ENCODE peak calls at places on chromosomes 1 and 21, in seven cellular contexts. A is ovary, B is prostate gland, Y is cardiac muscle cell, X is right lobe of liver, E is heart right ventricle, N is adrenal gland. V is an unnamed sample.

GRCh38 chr1:67739361-67739760 is 54.4 kb downstream of the GADD45A start:
- DNase-seq in A (no peak), B (no peak), Y (no peak), X (no peak), E (no peak), N (no peak), V (no peak)

GRCh38 chr1:212481438-212481767 is 48.7 kb downstream of the NENF start:
- DNase-seq in A (no peak), B (no peak), Y (no peak), X (no peak), E (no peak), N (no peak), V (no peak)

GRCh38 chr21:36863260-36863659 is 103.2 kb downstream of the HLCS start:
- DNase-seq in A (no peak), B (no peak), Y (no peak), X (peak), E (no peak), N (no peak), V (no peak)

GRCh38 chr1:160167580-160167979 is 16.2 kb downstream of the ATP1A4 start:
- DNase-seq in A (no peak), B (no peak), Y (no peak), X (no peak), E (no peak), N (no peak), V (no peak)

GRCh38 chr1:119279441-119280415 is 88.9 kb upstream of the HAO2 start:
- DNase-seq in A (no peak), B (no peak), Y (no peak), X (no peak), E (no peak), N (peak), V (peak)

GRCh38 chr1:27602510-27603319 is 1.2 kb downstream of the AHDC1 start:
- DNase-seq in A (peak), B (peak), Y (peak), X (peak), E (peak), N (peak), V (no peak)

GRCh38 chr1:38028105-38028591 is 15.6 kb downstream of the UTP11 start:
- DNase-seq in A (no peak), B (no peak), Y (no peak), X (no peak), E (no peak), N (no peak), V (no peak)

GRCh38 chr21:29105218-29105617 is 25.2 kb upstream of the MAP3K7CL start:
- DNase-seq in A (no peak), B (no peak), Y (no peak), X (no peak), E (no peak), N (no peak), V (no peak)

GRCh38 chr1:159800177-159800935 is 1.8 kb upstream of the FCRL6 start:
- DNase-seq in A (no peak), B (no peak), Y (no peak), X (no peak), E (no peak), N (no peak), V (no peak)

GRCh38 chr1:181097242-181097641 is 8.7 kb downstream of the IER5 start:
- DNase-seq in A (no peak), B (no peak), Y (no peak), X (no peak), E (no peak), N (no peak), V (no peak)

GRCh38 chr1:210455840-210456603 is 127.3 kb downstream of the HHAT start:
- DNase-seq in A (no peak), B (no peak), Y (no peak), X (no peak), E (no peak), N (no peak), V (no peak)

GRCh38 chr21:26554365-26554764 is 18.7 kb downstream of the CYYR1 start:
- DNase-seq in A (no peak), B (no peak), Y (peak), X (no peak), E (no peak), N (no peak), V (no peak)

GRCh38 chr1:240285541-240285940 is 193.9 kb downstream of the FMN2 start:
- DNase-seq in A (no peak), B (no peak), Y (no peak), X (no peak), E (no peak), N (no peak), V (peak)

GRCh38 chr1:50426108-50426700 is 3.0 kb upstream of the DMRTA2 start:
- DNase-seq in A (no peak), B (no peak), Y (no peak), X (no peak), E (no peak), N (no peak), V (no peak)

GRCh38 chr1:198910816-198911215 is 272.0 kb downstream of the PTPRC start:
- DNase-seq in A (no peak), B (no peak), Y (no peak), X (no peak), E (no peak), N (no peak), V (no peak)
- TF ChIP-seq CTCF in A (no peak), B (no peak), Y (no peak), X (no peak), E (no peak), N (no peak), V (no peak)

DNA sequence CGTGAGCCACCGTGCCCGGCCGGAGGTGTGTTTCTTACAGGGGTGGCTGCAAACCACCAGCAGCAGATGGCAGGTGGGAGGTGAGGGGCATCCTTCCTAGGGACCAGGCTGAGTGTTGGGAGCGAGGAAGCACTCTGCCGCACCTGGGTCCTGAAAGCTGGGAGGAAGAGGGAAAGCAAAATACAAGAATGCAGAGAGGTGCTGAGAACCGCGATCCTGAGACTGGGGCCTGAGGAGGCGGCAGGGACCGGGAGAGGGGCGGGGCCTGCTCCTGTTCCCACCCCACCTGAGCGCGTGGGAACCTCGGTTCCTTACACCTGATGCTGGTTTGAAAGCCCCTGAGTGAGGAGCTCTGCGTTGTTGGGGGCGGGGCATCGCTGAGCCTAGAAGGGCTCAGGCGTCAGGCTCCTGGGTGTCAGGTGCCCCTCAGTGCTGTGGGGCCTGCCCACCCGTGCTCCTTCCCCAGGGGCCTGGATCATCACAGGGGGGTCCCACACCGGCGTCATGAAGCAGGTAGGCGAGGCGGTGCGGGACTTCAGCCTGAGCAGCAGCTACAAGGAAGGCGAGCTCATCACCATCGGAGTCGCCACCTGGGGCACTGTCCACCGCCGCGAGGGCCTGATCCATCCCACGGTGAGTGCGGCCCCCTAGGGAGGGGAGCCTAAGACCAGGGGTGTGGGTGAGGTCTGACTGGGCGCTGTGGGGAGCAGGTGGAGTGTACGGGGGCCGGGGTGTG is 15.5 kb downstream of the TRPM2 start:
- DNase-seq in A (peak), B (no peak), Y (no peak), X (no peak), E (no peak), N (peak), V (no peak)
- H3K4me3 ChIP-seq in A (no peak), B (no peak), Y (no peak), X (no peak), E (no peak), N (no peak), V (no peak)

DNA sequence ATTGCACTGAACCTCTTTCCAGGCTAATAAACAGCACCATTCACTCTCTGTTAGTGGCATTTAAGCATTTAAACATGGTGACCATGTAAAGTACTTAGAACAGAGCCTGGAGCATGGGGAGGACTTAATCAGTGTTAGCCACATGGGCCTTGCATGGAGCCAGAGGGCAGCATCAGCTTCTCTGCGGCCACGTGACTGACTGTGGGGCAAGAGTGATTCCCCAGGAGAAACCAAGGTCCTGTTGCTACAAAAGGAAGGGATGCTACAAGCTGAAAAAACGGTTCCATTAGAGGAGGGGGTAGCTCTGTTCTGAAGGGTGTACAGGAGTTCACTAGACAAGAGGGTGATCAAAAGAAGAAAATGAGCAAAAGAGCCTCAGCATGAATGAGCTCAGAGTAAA is 256.8 kb downstream of the MATN1 start:
- DNase-seq in A (no peak), B (no peak), Y (no peak), X (no peak), E (no peak), N (no peak), V (no peak)
- TF ChIP-seq CTCF in A (no peak), B (no peak), Y (no peak), X (no peak), E (no peak), N (no peak), V (no peak)

GRCh38 chr1:116856312-116856711 is 53.4 kb upstream of the PTGFRN start:
- DNase-seq in A (no peak), B (no peak), Y (no peak), X (no peak), E (no peak), N (no peak), V (no peak)
- H3K4me3 ChIP-seq in A (no peak), B (no peak), Y (no peak), X (no peak), E (no peak), N (no peak), V (no peak)

DNA sequence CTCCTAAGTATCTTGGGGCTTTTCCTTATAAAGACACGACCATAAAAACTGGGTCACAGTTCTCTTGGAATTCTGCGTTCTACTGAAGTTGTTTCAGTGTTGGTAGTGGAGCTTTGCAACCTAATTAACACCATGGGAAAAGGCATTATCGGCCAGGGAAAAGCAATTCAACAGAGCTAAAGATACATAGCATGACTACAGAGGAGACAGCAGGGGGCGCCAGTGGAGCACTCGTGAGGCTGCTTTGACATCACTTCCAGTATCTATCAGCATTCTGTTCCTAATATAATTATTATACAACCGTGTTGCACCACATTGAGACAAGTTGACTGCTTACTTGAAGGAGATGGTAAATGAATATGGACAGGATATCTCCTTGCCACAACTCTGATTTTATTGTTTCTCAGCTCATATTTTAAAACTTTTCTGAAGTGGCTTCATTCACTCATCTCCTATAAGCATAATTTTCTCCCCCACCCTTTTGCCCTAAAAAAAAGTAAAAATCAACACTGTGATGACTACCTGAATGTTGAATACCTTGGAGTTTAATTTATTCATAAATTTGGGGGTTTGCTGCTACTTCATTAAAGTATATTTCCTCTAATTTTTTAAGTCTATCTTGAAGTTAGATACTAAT is 39.4 kb downstream of the ZP4 start:
- DNase-seq in A (no peak), B (no peak), Y (peak), X (peak), E (no peak), N (no peak), V (no peak)
- TF ChIP-seq CTCF in A (no peak), B (no peak), Y (peak), X (peak), E (peak), N (peak), V (peak)

DNA sequence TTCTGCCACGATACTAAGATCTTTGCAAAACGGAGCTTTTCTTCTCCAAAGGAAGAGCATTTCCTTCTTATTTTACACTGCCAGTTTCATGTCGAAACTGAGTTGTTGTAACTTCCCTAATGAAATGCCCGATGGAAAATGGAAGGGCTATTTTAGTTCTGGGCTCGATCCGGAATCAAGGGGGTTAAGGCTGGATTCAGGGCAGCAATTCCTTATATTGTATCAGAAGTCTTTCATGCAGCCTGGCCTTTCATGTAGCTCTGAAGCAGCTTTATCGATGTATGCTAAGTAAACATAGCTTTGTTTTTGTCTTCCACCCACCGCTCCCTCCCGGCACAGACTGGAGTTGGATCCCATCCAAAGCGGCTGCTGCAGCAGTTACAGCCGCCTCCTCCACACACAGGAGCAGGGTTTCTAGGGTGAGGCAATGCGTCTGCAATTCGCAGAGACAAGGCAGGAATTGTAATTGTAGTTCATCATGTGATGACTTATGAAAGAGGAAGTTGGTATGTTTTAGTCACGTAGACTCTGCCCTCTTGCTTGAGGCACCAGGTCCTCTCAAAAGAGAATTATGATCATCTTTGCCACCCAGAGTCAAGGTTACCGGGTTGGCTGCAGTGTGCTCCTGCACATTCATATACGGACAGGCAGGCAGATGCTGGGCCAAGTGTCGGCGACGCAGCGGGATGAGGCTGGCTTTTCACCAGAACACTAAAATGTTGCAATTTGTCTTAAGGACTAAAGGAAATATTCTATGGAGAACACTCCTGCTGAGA is 2.6 kb upstream of the IRF2BP2 start:
- DNase-seq in A (peak), B (peak), Y (peak), X (peak), E (peak), N (peak), V (peak)
- H3K4me3 ChIP-seq in A (peak), B (no peak), Y (no peak), X (peak), E (no peak), N (no peak), V (peak)

GRCh38 chr1:154978360-154978759 is 3.9 kb downstream of the CKS1B start:
- DNase-seq in A (no peak), B (no peak), Y (no peak), X (no peak), E (no peak), N (no peak), V (no peak)

GRCh38 chr1:154987326-154987725 is 4.2 kb downstream of the FLAD1 start:
- DNase-seq in A (no peak), B (no peak), Y (no peak), X (no peak), E (no peak), N (no peak), V (no peak)

GRCh38 chr1:154988053-154988954 is 5.1 kb upstream of the LENEP start:
- DNase-seq in A (no peak), B (no peak), Y (no peak), X (no peak), E (no peak), N (no peak), V (no peak)

GRCh38 chr1:154983776-154984466 is 777 bp downstream of the FLAD1 start:
- DNase-seq in A (no peak), B (no peak), Y (no peak), X (no peak), E (no peak), N (no peak), V (no peak)

GRCh38 chr1:154982897-154983648 is at the start of gene FLAD1:
- DNase-seq in A (peak), B (peak), Y (peak), X (peak), E (peak), N (peak), V (peak)
- TF ChIP-seq CTCF in A (no peak), B (no peak), Y (no peak), X (no peak), E (no peak), N (no peak), V (no peak)

DNA sequence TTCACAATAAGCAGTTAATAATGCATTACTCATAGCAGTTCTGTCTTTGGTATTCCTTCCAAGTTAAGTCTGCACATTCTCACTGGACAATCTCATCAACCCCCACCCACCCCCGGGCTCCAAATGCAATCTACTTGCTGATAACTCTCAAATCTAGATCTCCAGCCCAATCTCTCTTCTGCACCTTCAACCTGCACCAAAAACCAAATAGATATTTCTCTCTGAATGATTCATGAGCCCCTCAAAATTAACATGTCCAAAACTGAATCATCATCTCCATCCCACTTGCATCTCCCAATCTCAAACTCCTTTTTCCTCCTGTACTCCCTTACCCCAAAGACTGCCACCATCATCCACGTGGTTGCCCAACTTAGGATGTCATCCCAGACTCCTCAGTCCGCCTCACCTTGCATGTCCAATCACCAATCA is 2.7 kb downstream of the DOCK7 start:
- DNase-seq in A (no peak), B (no peak), Y (no peak), X (no peak), E (no peak), N (no peak), V (peak)
- H3K4me3 ChIP-seq in A (no peak), B (no peak), Y (no peak), X (no peak), E (no peak), N (no peak), V (no peak)

GRCh38 chr1:231604276-231604621 is 22.3 kb upstream of the DISC1 start:
- DNase-seq in A (no peak), B (no peak), Y (no peak), X (no peak), E (no peak), N (no peak), V (no peak)
- TF ChIP-seq CTCF in A (no peak), B (no peak), Y (no peak), X (no peak), E (no peak), N (no peak), V (no peak)